ENCODE peak calls at places on chromosome 15, in four cellular contexts. S is H1, F is H9, L is neuronal stem cell. G is an unnamed sample.

GRCh38 chr15:63066302-63066701 is 23.8 kb downstream of the TPM1 start:
- DNase-seq in L (no peak), S (no peak), F (no peak), G (no peak)

GRCh38 chr15:77070500-77071337 is at the start of gene TSPAN3:
- DNase-seq in F (peak; percentile 95), S (peak; percentile 94), L (peak; percentile 92), G (peak; percentile 94)

GRCh38 chr15:55750706-55751105 is 7.8 kb upstream of the PRTG start:
- DNase-seq in S (no peak), F (no peak), L (no peak), G (no peak)

GRCh38 chr15:80635953-80636352 is 59.2 kb upstream of the ABHD17C start:
- DNase-seq in F (no peak), S (no peak), L (no peak), G (no peak)

GRCh38 chr15:50828610-50829206 is 63.2 kb upstream of the SPPL2A start:
- DNase-seq in F (no peak), S (no peak), L (peak; percentile 35), G (peak; percentile 96)

GRCh38 chr15:33871911-33872760 is 96.2 kb upstream of the CHRM5 start:
- DNase-seq in S (no peak), L (no peak), F (no peak), G (peak; percentile 8)

GRCh38 chr15:81256916-81257315 is 60.2 kb downstream of the IL16 start:
- DNase-seq in L (no peak), F (no peak), S (no peak), G (peak; percentile 33)

GRCh38 chr15:91116379-91117067 is 16.5 kb downstream of the SV2B start:
- DNase-seq in F (no peak), S (no peak), L (no peak), G (no peak)

GRCh38 chr15:85831415-85832113 is 36.8 kb upstream of the KLHL25 start:
- DNase-seq in S (peak; percentile 71), F (peak; percentile 67), L (peak; percentile 49), G (peak; percentile 56)

GRCh38 chr15:66145242-66146182 is 108.0 kb downstream of the MEGF11 start:
- DNase-seq in S (no peak), F (no peak), L (no peak), G (no peak)

GRCh38 chr15:68818088-68818670 is 2.5 kb downstream of the ANP32A start:
- DNase-seq in L (peak; percentile 66), F (peak; percentile 43), S (peak; percentile 79), G (peak; percentile 81)

GRCh38 chr15:81294501-81294850 is 29.5 kb downstream of the STARD5 start:
- DNase-seq in S (no peak), F (peak; percentile 48), L (no peak), G (no peak)

GRCh38 chr15:28164876-28165275 is 65.8 kb upstream of the OCA2 start:
- DNase-seq in L (no peak), S (no peak), F (no peak), G (no peak)
- H2BK12ac ChIP-seq in L (no peak overlapping the region), S (no peak overlapping the region), F (no peak overlapping the region), G (no peak overlapping the region)

DNA sequence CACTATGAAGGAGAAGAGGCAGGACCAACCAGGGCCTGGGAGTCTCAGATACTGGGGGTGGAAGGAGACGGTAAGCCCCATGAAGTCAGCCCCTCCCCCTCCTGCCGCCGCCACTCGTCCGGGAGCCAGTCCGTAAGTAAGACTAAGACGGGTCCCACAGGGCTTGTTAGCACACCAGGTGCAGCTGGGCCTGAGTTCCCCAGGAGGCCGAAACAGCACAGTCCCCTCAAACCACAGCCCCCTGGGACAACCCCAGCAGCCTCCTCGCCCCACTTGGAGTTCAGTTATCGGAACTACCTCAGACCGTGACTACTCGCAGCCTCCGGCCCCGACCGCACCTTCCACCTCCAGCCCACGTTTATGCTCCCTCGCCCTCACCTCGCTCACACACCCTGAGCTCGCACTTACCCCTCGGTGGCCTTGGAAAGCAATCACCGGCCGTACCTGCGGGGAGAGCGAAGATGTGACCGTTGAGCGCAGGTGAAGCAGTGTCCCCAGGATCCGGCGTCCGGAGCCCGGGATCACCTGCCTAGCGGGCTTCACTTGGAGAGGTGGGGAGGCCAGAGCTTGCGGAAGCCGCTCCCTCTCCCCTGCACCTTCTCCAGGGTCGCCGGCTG is 557 bp downstream of the ELL3 start:
- DNase-seq in F (peak; percentile 73), S (peak; percentile 84), L (peak; percentile 14), G (no peak)
- H3K4me2 ChIP-seq in F (peak overlapping the region; percentile 98), S (peak overlapping the region; percentile 98), L (peak overlapping the region; percentile 94), G (peak overlapping the region; percentile 65)

GRCh38 chr15:83379574-83379973 is 67.6 kb upstream of the SH3GL3 start:
- DNase-seq in F (peak; percentile 39), S (no peak), L (no peak), G (peak; percentile 16)
- H3K27me3 ChIP-seq in F (no peaks in the 10 kb centered on the region), S (peaks cover 23% of the 10 kb centered on the region), L (no peaks in the 10 kb centered on the region), G (no peaks in the 10 kb centered on the region)

DNA sequence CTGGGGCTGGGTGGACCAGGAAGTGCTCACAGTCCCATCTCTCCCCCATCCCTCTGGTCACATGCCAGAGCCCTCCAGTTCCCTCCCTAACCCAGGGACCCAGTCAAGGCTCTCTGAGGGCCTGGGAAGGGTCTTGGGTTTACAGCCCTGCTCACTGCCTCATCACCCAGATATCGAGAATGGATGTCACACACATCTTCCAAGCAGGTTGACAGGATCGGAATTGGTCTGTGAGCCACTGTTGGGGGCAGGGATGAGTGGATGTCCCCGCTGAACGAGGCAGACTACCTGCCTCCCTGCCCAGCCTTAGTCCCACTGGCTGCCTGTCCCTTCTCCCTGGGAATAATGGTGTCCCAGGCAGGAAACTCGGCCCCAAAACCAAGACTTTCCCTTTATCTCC is 20.0 kb upstream of the GOLGA6C start:
- DNase-seq in S (no peak), F (no peak), L (no peak), G (no peak)
- H2BK12ac ChIP-seq in S (no peak overlapping the region), F (no peak overlapping the region), L (no peak overlapping the region), G (no peak overlapping the region)

GRCh38 chr15:38145671-38146111 is 106.9 kb upstream of the SPRED1 start:
- DNase-seq in F (no peak), L (no peak), S (no peak), G (no peak)
- H3K4me2 ChIP-seq in F (no peak overlapping the region), L (no peak overlapping the region), S (no peak overlapping the region), G (no peak overlapping the region)

GRCh38 chr15:23912191-23912590 is 225.1 kb upstream of the NDN start:
- DNase-seq in S (peak; percentile 62), L (peak; percentile 40), F (peak; percentile 77), G (no peak)
- H3K27me3 ChIP-seq in S (no peaks in the 10 kb centered on the region), L (no peaks in the 10 kb centered on the region), F (no peaks in the 10 kb centered on the region), G (no peaks in the 10 kb centered on the region)

DNA sequence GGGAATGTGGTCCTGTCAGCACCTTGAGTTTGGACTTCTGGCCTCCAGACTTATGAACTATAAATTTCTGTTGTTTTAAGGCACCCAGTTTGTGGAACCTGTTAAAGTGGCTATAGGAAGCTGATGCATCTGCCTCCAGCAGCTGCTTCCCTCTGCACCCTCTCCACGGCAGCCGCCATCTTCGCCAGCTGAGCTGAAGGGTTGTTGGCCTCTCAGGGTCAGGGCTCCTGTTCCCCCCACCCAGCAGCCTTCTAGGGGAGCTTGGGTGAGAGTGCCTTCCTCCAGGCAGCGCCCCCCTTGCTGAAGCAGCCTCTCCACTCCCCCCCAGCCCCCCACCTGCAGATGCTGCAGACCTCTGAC is 61.3 kb upstream of the TLE3 start:
- DNase-seq in S (no peak), L (no peak), F (no peak), G (no peak)
- H2BK12ac ChIP-seq in S (no peak overlapping the region), L (no peak overlapping the region), F (no peak overlapping the region), G (peak overlapping the region; percentile 70)

DNA sequence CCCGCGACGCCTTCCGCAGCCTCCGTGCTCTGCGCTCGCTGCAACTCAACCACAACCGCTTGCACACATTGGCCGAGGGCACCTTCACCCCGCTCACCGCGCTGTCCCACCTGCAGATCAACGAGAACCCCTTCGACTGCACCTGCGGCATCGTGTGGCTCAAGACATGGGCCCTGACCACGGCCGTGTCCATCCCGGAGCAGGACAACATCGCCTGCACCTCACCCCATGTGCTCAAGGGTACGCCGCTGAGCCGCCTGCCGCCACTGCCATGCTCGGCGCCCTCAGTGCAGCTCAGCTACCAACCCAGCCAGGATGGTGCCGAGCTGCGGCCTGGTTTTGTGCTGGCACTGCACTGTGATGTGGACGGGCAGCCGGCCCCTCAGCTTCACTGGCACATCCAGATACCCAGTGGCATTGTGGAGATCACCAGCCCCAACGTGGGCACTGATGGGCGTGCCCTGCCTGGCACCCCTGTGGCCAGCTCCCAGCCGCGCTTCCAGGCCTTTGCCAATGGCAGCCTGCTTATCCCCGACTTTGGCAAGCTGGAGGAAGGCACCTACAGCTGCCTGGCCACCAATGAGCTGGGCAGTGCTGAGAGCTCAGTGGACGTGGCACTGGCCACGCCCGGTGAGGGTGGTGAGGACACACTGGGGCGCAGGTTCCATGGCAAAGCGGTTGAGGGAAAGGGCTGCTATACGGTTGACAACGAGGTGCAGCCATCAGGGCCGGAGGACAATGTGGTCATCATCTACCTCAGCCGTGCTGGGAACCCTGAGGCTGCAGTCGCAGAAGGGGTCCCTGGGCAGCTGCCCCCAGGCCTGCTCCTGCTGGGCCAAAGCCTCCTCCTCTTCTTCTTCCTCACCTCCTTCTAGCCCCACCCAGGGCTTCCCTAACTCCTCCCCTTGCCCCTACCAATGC is 2.0 kb downstream of the ISLR start:
- DNase-seq in S (no peak), F (peak; percentile 28), L (no peak), G (no peak)
- H3K4me2 ChIP-seq in S (no peak overlapping the region), F (no peak overlapping the region), L (no peak overlapping the region), G (no peak overlapping the region)

GRCh38 chr15:89814112-89814742 is 425 bp downstream of the ANPEP start:
- DNase-seq in L (no peak), F (peak; percentile 29), S (no peak), G (peak; percentile 18)
- H3K27me3 ChIP-seq in L (peaks cover 6% of the 10 kb centered on the region), F (peaks cover 14% of the 10 kb centered on the region), S (peaks cover 27% of the 10 kb centered on the region), G (no peaks in the 10 kb centered on the region)

GRCh38 chr15:58083526-58083925 is 18.0 kb upstream of the ALDH1A2 start:
- DNase-seq in L (no peak), F (no peak), S (no peak), G (no peak)
- H2BK12ac ChIP-seq in L (no peak overlapping the region), F (no peak overlapping the region), S (no peak overlapping the region), G (no peak overlapping the region)